ENCODE peak calls at places on chromosomes 4 and X, in nine cellular contexts. Z is endodermal cell, M is A549, T is IMR-90, N is neural progenitor cell, H is HCT116, P is uterus, W is endothelial cell of umbilical vein, I is psoas muscle. J is an unnamed sample.

GRCh38 chrX:21770631-21771321 is 12.9 kb upstream of the SMPX start:
- DNase-seq in P (no peak), Z (peak), T (no peak), N (no peak), I (no peak), H (peak), W (no peak), M (peak), J (no peak)

GRCh38 chrX:22627576-22627975 is 354.9 kb downstream of the CBLL2 start:
- DNase-seq in I (no peak), W (no peak), T (no peak), P (no peak), H (no peak), N (no peak), M (no peak), Z (no peak), J (no peak)

GRCh38 chrX:19886888-19887531 is 390 bp downstream of the SH3KBP1 start:
- DNase-seq in I (peak), N (peak), H (no peak), T (no peak), P (no peak), Z (peak), M (peak), W (no peak), J (peak)

GRCh38 chr4:11773798-11774197 is 345.1 kb upstream of the HS3ST1 start:
- DNase-seq in H (no peak), T (no peak), M (no peak), N (no peak), Z (no peak), P (no peak), I (no peak), W (no peak), J (no peak)

GRCh38 chr4:7844247-7844991 is 95.2 kb downstream of the AFAP1 start:
- DNase-seq in N (peak), M (peak), P (peak), Z (peak), H (peak), T (peak), I (peak), W (peak), J (peak)

GRCh38 chrX:39874202-39874816 is 223.4 kb downstream of the BCOR start:
- DNase-seq in M (no peak), Z (no peak), W (peak), H (no peak), I (no peak), N (no peak), P (no peak), T (peak), J (no peak)

GRCh38 chr4:80713409-80713808 is 317.1 kb upstream of the BMP3 start:
- DNase-seq in I (no peak), W (no peak), P (no peak), N (no peak), M (no peak), T (no peak), Z (no peak), H (no peak), J (no peak)

GRCh38 chrX:73913580-73913979 is 350.6 kb downstream of the CHIC1 start:
- DNase-seq in W (peak), H (no peak), Z (no peak), N (no peak), I (no peak), P (no peak), M (no peak), T (peak), J (no peak)

GRCh38 chrX:9912341-9912740 is 54.8 kb upstream of the CLDN34 start:
- DNase-seq in I (no peak), T (peak), W (no peak), M (no peak), H (no peak), P (no peak), N (peak), Z (peak), J (peak)

GRCh38 chr4:149293233-149293632 is 522.4 kb downstream of the IQCM start:
- DNase-seq in M (no peak), P (no peak), W (no peak), T (no peak), I (no peak), N (no peak), H (no peak), Z (no peak), J (no peak)

GRCh38 chrX:49727847-49728246 is 32.1 kb upstream of the PAGE1 start:
- DNase-seq in P (no peak), M (no peak), H (no peak), Z (no peak), I (no peak), W (no peak), N (no peak), T (no peak), J (no peak)

GRCh38 chr4:78552398-78553396 is 1.1 kb downstream of the ANXA3 start:
- DNase-seq in W (peak), P (no peak), T (no peak), N (peak), H (peak), Z (peak), M (peak), I (no peak), J (peak)

GRCh38 chr4:39085891-39086290 is 23.9 kb downstream of the KLHL5 start:
- DNase-seq in H (no peak), I (no peak), T (no peak), M (no peak), N (no peak), P (no peak), Z (no peak), W (no peak), J (no peak)

GRCh38 chr4:103306870-103307345 is 108.8 kb upstream of the CENPE start:
- DNase-seq in T (no peak), H (no peak), N (peak), I (no peak), W (no peak), P (no peak), Z (peak), M (no peak), J (no peak)

GRCh38 chr4:111506706-111507105 is 638.5 kb upstream of the FAM241A start:
- DNase-seq in M (no peak), I (no peak), T (peak), H (no peak), W (no peak), N (no peak), P (no peak), Z (no peak), J (no peak)

GRCh38 chr4:162457071-162457865 is 293.5 kb upstream of the FSTL5 start:
- DNase-seq in M (no peak), Z (no peak), N (no peak), P (no peak), W (no peak), H (no peak), I (no peak), T (no peak), J (peak)

GRCh38 chrX:33194289-33194688 is 17.1 kb downstream of the DMD start:
- DNase-seq in T (no peak), W (no peak), M (no peak), P (no peak), N (no peak), I (no peak), Z (no peak), H (no peak), J (no peak)

GRCh38 chr4:150938417-150938816 is 76.7 kb downstream of the LRBA start:
- DNase-seq in M (no peak), W (no peak), Z (peak), P (no peak), N (peak), T (no peak), I (no peak), H (no peak), J (no peak)

GRCh38 chr4:170743633-170744032 is 653.9 kb upstream of the AADAT start:
- DNase-seq in M (no peak), Z (no peak), H (no peak), I (no peak), N (no peak), P (no peak), W (no peak), T (no peak), J (no peak)

GRCh38 chrX:130592204-130592603 is 190.4 kb downstream of the RBMX2 start:
- DNase-seq in I (no peak), P (no peak), Z (no peak), H (no peak), N (no peak), W (no peak), M (no peak), T (no peak), J (no peak)

GRCh38 chrX:44742480-44743155 is 101.2 kb upstream of the DUSP21 start:
- DNase-seq in W (no peak), Z (no peak), P (no peak), H (no peak), M (no peak), I (no peak), T (no peak), N (no peak), J (no peak)

GRCh38 chrX:148681605-148682004 is 181.2 kb downstream of the AFF2 start:
- DNase-seq in H (no peak), N (no peak), Z (no peak), P (no peak), T (no peak), M (no peak), I (no peak), W (no peak), J (no peak)

GRCh38 chr4:2091990-2092652 is 33.0 kb downstream of the NAT8L start:
- DNase-seq in M (no peak), N (no peak), T (no peak), H (no peak), W (no peak), Z (peak), P (no peak), I (no peak), J (no peak)

GRCh38 chr4:57199267-57199666 is 89.1 kb upstream of the IGFBP7 start:
- DNase-seq in I (no peak), Z (no peak), W (no peak), M (no peak), T (no peak), N (no peak), H (no peak), P (no peak), J (no peak)

GRCh38 chrX:17376381-17377046 is 1.5 kb downstream of the NHS start:
- DNase-seq in Z (peak), P (peak), N (peak), H (no peak), W (no peak), I (no peak), T (no peak), M (peak), J (no peak)

GRCh38 chr4:146342600-146343192 is 128.4 kb downstream of the REELD1 start:
- DNase-seq in I (no peak), W (peak), M (peak), N (peak), P (peak), H (no peak), Z (no peak), T (peak), J (no peak)

GRCh38 chr4:54118850-54119589 is 19.1 kb downstream of the GSX2 start:
- DNase-seq in M (no peak), I (no peak), W (no peak), P (no peak), N (no peak), T (peak), Z (no peak), H (no peak), J (no peak)

GRCh38 chrX:85309717-85310116 is 65.9 kb downstream of the ZNF711 start:
- DNase-seq in I (no peak), P (no peak), H (peak), T (no peak), Z (peak), M (peak), W (no peak), N (peak), J (no peak)

GRCh38 chr4:157023941-157024340 is 52.0 kb upstream of the GLRB start:
- DNase-seq in M (no peak), W (no peak), P (no peak), T (no peak), N (no peak), Z (no peak), H (no peak), I (no peak), J (no peak)

GRCh38 chrX:7462110-7462509 is 314.2 kb upstream of the PUDP start:
- DNase-seq in I (no peak), H (no peak), W (no peak), M (no peak), Z (no peak), P (no peak), T (no peak), N (no peak), J (no peak)

GRCh38 chrX:138150709-138151108 is 560.8 kb downstream of the FGF13 start:
- DNase-seq in N (no peak), P (no peak), W (no peak), Z (no peak), T (no peak), I (no peak), M (no peak), H (no peak), J (no peak)
- TF ChIP-seq CTCF in N (peak), P (no peak), W (no peak), Z (peak), T (no peak), I (no peak), M (no peak), H (no peak), J (no peak)

DNA sequence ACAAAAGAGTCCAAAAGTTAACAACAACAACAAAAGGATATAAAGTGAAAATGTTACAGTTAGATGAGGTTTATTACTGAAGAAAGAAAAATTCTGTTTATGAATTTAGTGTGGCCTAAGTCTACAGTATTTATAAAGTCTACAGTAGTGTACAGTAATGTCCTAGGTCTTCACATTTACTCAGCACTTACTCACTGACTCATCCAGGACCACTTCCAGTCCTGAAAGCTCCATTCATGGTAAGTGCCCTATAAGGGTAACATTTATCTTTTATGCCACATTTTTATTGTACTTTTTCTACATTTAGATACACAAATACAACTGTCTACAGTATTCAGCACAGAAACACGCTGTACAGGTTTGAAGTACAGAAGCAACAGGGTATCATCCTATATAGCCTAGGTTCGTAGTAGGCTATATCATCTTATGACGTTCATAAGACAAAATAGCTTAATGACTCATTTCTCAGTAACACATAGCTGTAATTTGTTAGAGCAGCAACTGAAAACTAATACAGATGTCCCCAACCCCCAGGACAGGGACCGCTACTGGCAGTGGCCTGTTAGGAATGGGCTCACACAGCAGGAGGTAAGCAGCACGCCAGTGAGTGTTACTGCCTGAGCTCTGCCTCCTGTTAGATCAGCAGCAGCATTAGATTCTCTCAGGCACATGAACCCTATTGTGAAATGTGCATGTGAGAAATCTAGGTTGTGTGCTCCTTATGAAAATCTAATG is 61.3 kb downstream of the CENPC start:
- DNase-seq in I (no peak), M (no peak), P (no peak), N (peak), T (peak), Z (peak), H (no peak), W (no peak), J (no peak)
- H3K27ac ChIP-seq in I (no peak), M (no peak), P (no peak), N (no peak), T (no peak), Z (no peak), H (no peak), W (no peak), J (no peak)

GRCh38 chr4:139606600-139607301 is 50.7 kb upstream of the SETD7 start:
- DNase-seq in H (no peak), I (no peak), P (no peak), M (peak), T (peak), W (no peak), Z (no peak), N (no peak), J (no peak)
- TF ChIP-seq CTCF in H (peak), I (peak), P (no peak), M (no peak), T (peak), W (no peak), Z (peak), N (no peak), J (no peak)

GRCh38 chr4:139443661-139444060 is 10.3 kb upstream of the RAB33B start:
- DNase-seq in I (no peak), N (no peak), Z (no peak), P (no peak), H (no peak), T (no peak), W (no peak), M (no peak), J (no peak)
- H3K27ac ChIP-seq in I (no peak), N (no peak), Z (no peak), P (no peak), H (no peak), T (no peak), W (no peak), M (no peak), J (no peak)

DNA sequence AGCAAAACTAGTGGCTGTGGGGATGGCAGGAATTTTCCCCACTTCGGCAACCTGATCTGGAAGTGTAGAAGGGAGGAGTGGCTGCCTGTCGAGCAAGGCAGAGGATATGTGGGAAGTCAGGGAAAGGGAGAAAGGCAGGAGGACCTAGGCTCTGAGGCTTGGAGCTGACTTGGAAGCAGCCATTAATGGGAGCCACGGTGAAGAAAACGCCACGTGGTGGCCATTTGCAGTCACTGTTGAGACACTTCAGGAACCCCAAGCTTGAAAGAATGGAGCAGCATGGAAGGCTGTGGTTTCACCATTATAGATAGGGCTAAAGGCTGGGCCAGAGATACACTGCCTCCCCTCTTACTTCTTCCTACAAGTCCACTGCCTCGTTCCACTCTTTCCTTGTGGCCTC is 41.8 kb upstream of the MAML3 start:
- DNase-seq in M (peak), N (no peak), T (no peak), W (no peak), P (no peak), I (no peak), H (no peak), Z (no peak), J (no peak)
- TF ChIP-seq CTCF in M (no peak), N (no peak), T (no peak), W (no peak), P (no peak), I (no peak), H (no peak), Z (peak), J (no peak)

GRCh38 chr4:17812125-17812524 is 1.3 kb downstream of the NCAPG start:
- DNase-seq in T (no peak), Z (no peak), N (no peak), I (no peak), M (no peak), H (no peak), P (no peak), W (peak), J (no peak)
- H3K27ac ChIP-seq in T (no peak), Z (no peak), N (no peak), I (no peak), M (peak), H (no peak), P (no peak), W (peak), J (no peak)

GRCh38 chr4:114729339-114729738 is 130.7 kb downstream of the UGT8 start:
- DNase-seq in W (no peak), I (no peak), M (no peak), N (peak), T (no peak), H (no peak), P (no peak), Z (peak), J (no peak)
- TF ChIP-seq CTCF in W (no peak), I (no peak), M (no peak), N (no peak), T (no peak), H (no peak), P (no peak), Z (no peak), J (no peak)

GRCh38 chr4:55613621-55614020 is 21.6 kb upstream of the PDCL2 start:
- DNase-seq in M (no peak), P (no peak), H (no peak), T (no peak), I (no peak), W (no peak), N (peak), Z (no peak), J (no peak)

GRCh38 chr4:55611358-55612059 is 19.5 kb upstream of the PDCL2 start:
- DNase-seq in W (no peak), P (no peak), Z (no peak), N (no peak), M (no peak), H (no peak), I (no peak), T (no peak), J (no peak)

GRCh38 chr4:55615008-55615407 is 21.1 kb downstream of the NMU start:
- DNase-seq in Z (no peak), H (no peak), M (no peak), N (no peak), I (no peak), T (no peak), P (no peak), W (no peak), J (no peak)

GRCh38 chr4:55609393-55609821 is 17.4 kb upstream of the PDCL2 start:
- DNase-seq in T (peak), P (no peak), I (no peak), W (no peak), Z (no peak), M (no peak), N (peak), H (no peak), J (peak)

DNA sequence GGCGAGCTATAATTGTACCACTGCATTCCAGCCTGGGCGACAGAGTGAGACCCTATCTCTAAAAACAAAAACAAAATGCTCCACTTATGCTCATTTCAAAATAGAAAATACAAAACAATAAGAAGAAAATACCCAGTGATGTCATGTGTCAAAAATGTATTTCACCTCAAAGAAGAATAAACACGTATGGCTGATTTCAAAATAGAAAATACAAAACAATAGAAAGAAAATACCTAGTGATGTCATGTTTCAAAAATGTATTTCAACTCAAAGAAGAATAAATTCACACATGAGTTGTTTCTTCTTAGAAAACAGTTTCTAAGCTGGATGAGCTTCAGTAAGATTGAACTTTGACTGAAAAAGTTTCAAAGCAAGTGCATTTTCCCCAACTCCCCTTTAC is 20.3 kb upstream of the PDCL2 start:
- DNase-seq in I (no peak), H (no peak), M (no peak), Z (no peak), W (no peak), N (no peak), P (no peak), T (no peak), J (no peak)
- H3K27ac ChIP-seq in I (no peak), H (no peak), M (no peak), Z (no peak), W (no peak), N (no peak), P (no peak), T (no peak), J (peak)

J was measured in RWPE1.